ENCODE peak calls at places on chromosomes 1 and 21, in four cellular contexts. J is Karpas-422, T is endothelial cell of umbilical vein, L is GM12878. G is an unnamed sample. For H4K20me1, the result is how much of the 10 kb centered on the place peaks cover.

GRCh38 chr1:21530368-21531016 is 21.3 kb downstream of the ALPL start:
- DNase-seq in J (no peak), T (no peak), L (no peak), G (no peak)

GRCh38 chr1:115134850-115135484 is 45.7 kb upstream of the TSPAN2 start:
- DNase-seq in J (no peak), T (peak), L (no peak), G (no peak)

GRCh38 chr1:6447818-6448748 is 17.9 kb downstream of the TNFRSF25 start:
- DNase-seq in J (peak), T (no peak), L (no peak), G (no peak)

GRCh38 chr1:45767035-45767434 is 16.6 kb upstream of the IPP start:
- DNase-seq in J (peak), T (peak), L (no peak), G (no peak)

GRCh38 chr1:170520601-170521000 is 11.4 kb upstream of the GORAB start:
- DNase-seq in J (no peak), T (peak), L (no peak), G (no peak)

GRCh38 chr1:69929278-69930057 is 275.9 kb downstream of the LRRC40 start:
- DNase-seq in J (no peak), T (no peak), L (no peak), G (no peak)

GRCh38 chr21:28767523-28767922 is 225.2 kb downstream of the LTN1 start:
- DNase-seq in J (no peak), T (no peak), L (no peak), G (no peak)

GRCh38 chr1:63968663-63969460 is 195.0 kb downstream of the ROR1 start:
- DNase-seq in J (no peak), T (no peak), L (no peak), G (no peak)

GRCh38 chr1:246921481-246921880 is 10.3 kb downstream of the AHCTF1 start:
- DNase-seq in J (no peak), T (no peak), L (no peak), G (no peak)

GRCh38 chr1:58528518-58528917 is 18.0 kb downstream of the OMA1 start:
- DNase-seq in J (no peak), T (no peak), L (no peak), G (no peak)

GRCh38 chr1:76465030-76465429 is 390.5 kb downstream of the ST6GALNAC3 start:
- DNase-seq in J (no peak), T (peak), L (no peak), G (no peak)

GRCh38 chr1:224736619-224737352 is 120.7 kb downstream of the CNIH3 start:
- DNase-seq in J (no peak), T (no peak), L (peak), G (no peak)

GRCh38 chr1:239353536-239353935 is 32.8 kb upstream of the CHRM3 start:
- DNase-seq in J (no peak), T (no peak), L (no peak), G (no peak)

GRCh38 chr1:246152986-246153431 is 354.1 kb downstream of the SMYD3 start:
- DNase-seq in J (no peak), T (no peak), L (no peak), G (no peak)

GRCh38 chr1:61708953-61709907 is 15.7 kb downstream of the TM2D1 start:
- DNase-seq in J (no peak), T (peak), L (no peak), G (no peak)

GRCh38 chr1:183991360-183992155 is 46.0 kb downstream of the COLGALT2 start:
- DNase-seq in J (no peak), T (no peak), L (no peak), G (no peak)

GRCh38 chr1:161130266-161130665 is 2.2 kb downstream of the DEDD start:
- DNase-seq in J (no peak), T (peak), L (no peak), G (no peak)

GRCh38 chr1:212760126-212760823 is 31.3 kb downstream of the NSL1 start:
- DNase-seq in J (peak), T (no peak), L (no peak), G (peak)

GRCh38 chr1:85237613-85238012 is 21.8 kb downstream of the C1orf52 start:
- DNase-seq in J (no peak), T (no peak), L (no peak), G (no peak)

GRCh38 chr1:46862348-46862747 is 63.5 kb downstream of the CYP4B1 start:
- DNase-seq in J (no peak), T (no peak), L (no peak), G (no peak)

GRCh38 chr1:78254517-78254916 is 208.8 kb downstream of the GIPC2 start:
- DNase-seq in J (no peak), T (no peak), L (no peak), G (no peak)

GRCh38 chr1:98874828-98875227 is 129.8 kb downstream of the PLPPR5 start:
- DNase-seq in J (no peak), T (no peak), L (no peak), G (no peak)

GRCh38 chr1:65417729-65418128 is 2.7 kb upstream of the LEPR start:
- DNase-seq in J (no peak), T (no peak), L (no peak), G (no peak)

GRCh38 chr21:37551406-37552355 is 185.1 kb downstream of the DYRK1A start:
- DNase-seq in J (no peak), T (peak), L (no peak), G (no peak)

GRCh38 chr1:27993241-27993640 is 33.5 kb downstream of the XKR8 start:
- DNase-seq in J (no peak), T (peak), L (no peak), G (no peak)

GRCh38 chr1:8421721-8422120 is 103.8 kb downstream of the SLC45A1 start:
- DNase-seq in J (no peak), T (no peak), L (no peak), G (no peak)

GRCh38 chr1:150061632-150062101 is 5.9 kb upstream of the VPS45 start:
- DNase-seq in J (no peak), T (no peak), L (no peak), G (no peak)

GRCh38 chr1:23967871-23968270 is 8.2 kb downstream of the PNRC2 start:
- DNase-seq in J (peak), T (no peak), L (no peak), G (no peak)
- H4K20me1 ChIP-seq in J (under half), T (under half), L (under half), G (under half)

DNA sequence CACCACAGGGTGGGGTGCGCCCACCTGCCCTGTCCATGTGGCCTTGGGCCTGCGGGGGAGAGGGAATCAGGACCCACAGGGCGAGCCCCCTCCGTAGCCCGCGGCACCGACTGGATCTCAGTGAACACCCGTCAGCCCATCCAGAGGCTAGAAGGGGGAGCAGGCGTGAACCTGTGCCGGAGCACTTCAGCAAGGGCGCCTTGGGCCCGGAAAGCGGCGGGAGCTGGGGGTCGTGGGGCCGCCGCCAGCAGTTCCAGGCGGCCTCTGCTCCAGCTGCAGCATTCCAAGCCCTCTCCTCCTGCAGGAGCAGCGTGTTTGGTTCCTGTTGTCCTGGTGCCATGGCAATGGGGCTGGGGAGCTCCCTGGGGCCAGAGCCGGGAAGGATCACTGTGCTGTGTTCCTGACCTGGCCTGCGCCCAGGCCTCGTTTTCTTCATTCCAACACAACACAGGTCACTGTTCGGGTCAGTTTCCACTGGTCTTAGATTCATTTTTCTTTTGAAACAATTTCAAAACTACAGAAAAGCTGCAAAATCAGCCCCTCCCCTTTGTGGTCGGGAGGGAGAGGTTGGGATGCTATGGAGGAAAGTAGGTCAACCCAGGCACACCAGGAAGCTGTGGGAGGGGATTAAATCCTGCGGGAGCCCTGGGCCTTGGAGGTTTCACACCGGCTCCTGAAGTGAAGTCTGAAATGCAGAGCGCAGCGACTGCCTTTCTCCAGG is 18.8 kb downstream of the SLX9 start:
- DNase-seq in J (no peak), T (peak), L (no peak), G (no peak)
- H3K9ac ChIP-seq in J (no peak), T (peak), L (no peak), G (no peak)

GRCh38 chr1:206144605-206145004 is 27.4 kb upstream of the AVPR1B start:
- DNase-seq in J (no peak), T (no peak), L (no peak), G (no peak)

GRCh38 chr1:206141996-206142395 is 24.8 kb upstream of the AVPR1B start:
- DNase-seq in J (no peak), T (no peak), L (no peak), G (no peak)

GRCh38 chr1:206143537-206144155 is 26.5 kb upstream of the AVPR1B start:
- DNase-seq in J (no peak), T (no peak), L (no peak), G (no peak)

GRCh38 chr1:206142770-206143169 is 25.6 kb upstream of the AVPR1B start:
- DNase-seq in J (no peak), T (no peak), L (no peak), G (no peak)

GRCh38 chr1:206145771-206146290 is 28.6 kb upstream of the AVPR1B start:
- DNase-seq in J (no peak), T (no peak), L (no peak), G (no peak)
- H3K4me3 ChIP-seq in J (no peak), T (no peak), L (no peak), G (no peak)

GRCh38 chr1:206568256-206568655 is 44.0 kb downstream of the EIF2D start:
- DNase-seq in J (no peak), T (no peak), L (no peak), G (no peak)

GRCh38 chr1:206569548-206569947 is 42.7 kb downstream of the EIF2D start:
- DNase-seq in J (no peak), T (no peak), L (no peak), G (no peak)

GRCh38 chr1:206568779-206569352 is 43.4 kb downstream of the EIF2D start:
- DNase-seq in J (no peak), T (no peak), L (no peak), G (no peak)

GRCh38 chr1:206572835-206573771 is 39.2 kb downstream of the EIF2D start:
- DNase-seq in J (no peak), T (no peak), L (no peak), G (no peak)

DNA sequence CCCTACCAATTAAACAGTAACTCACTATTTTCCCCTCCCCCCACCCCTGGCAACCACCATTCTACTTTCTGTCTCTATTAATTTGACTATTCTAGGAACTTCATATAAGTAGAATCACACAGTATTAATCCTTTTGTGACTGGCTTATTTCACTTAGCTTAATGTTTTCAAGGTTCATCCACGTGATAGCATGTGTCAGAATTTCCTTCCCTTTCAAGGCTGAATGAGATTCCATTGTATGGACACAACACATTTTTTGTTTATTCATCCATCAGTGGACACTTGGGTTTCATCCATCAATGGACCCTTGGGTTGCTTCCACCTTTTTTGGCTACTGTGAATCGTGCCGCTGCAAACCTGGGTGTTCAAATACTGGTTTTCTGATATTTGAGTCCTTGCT is 41.7 kb downstream of the EIF2D start:
- DNase-seq in J (no peak), T (peak), L (no peak), G (no peak)
- H4K20me1 ChIP-seq in J (under half), T (under half), L (under half), G (half or more)

GRCh38 chr1:1891349-1892078 is 627 bp upstream of the GNB1 start:
- DNase-seq in J (peak), T (peak), L (no peak), G (peak)
- H3K9ac ChIP-seq in J (peak), T (peak), L (peak), G (peak)

GRCh38 chr21:33362044-33362555 is 37.3 kb downstream of the IFNAR1 start:
- DNase-seq in J (peak), T (no peak), L (no peak), G (peak)
- H3K4me3 ChIP-seq in J (peak), T (no peak), L (peak), G (no peak)

G was measured in DND-41.